ENCODE peak calls at places on chromosomes 4 and X, in four cellular contexts. D is naive thymus-derived CD4-positive, alpha-beta T cell; S is upper lobe of right lung; K is psoas muscle. T is an unnamed sample.

GRCh38 chr4:173057442-173057841 is 111.2 kb upstream of the GALNT7 start:
- DNase-seq in K (no peak), D (no peak), S (no peak), T (no peak)

GRCh38 chr4:813900-814299 is 12.0 kb downstream of the CPLX1 start:
- DNase-seq in K (no peak), D (no peak), S (peak; percentile 35), T (no peak)

GRCh38 chr4:135098061-135098460 is 896.5 kb upstream of the PABPC4L start:
- DNase-seq in D (no peak), S (no peak), K (no peak), T (no peak)

GRCh38 chrX:18810416-18810815 is 103.0 kb downstream of the PPEF1 start:
- DNase-seq in K (no peak), S (no peak), D (no peak), T (no peak)

GRCh38 chrX:103730746-103731508 is 20.2 kb downstream of the TMEM31 start:
- DNase-seq in S (no peak), D (no peak), K (no peak), T (no peak)

GRCh38 chr4:8662776-8663175 is 70.2 kb downstream of the CPZ start:
- DNase-seq in K (no peak), S (peak; percentile 46), D (no peak), T (no peak)

GRCh38 chrX:34638116-34638515 is 19.0 kb downstream of the TMEM47 start:
- DNase-seq in D (no peak), S (no peak), K (no peak), T (no peak)

GRCh38 chr4:2791518-2792395 is 1.1 kb upstream of the SH3BP2 start:
- DNase-seq in K (peak; percentile 61), D (no peak), S (no peak), T (no peak)

GRCh38 chr4:7075962-7076693 is 8.3 kb upstream of the GRPEL1 start:
- DNase-seq in K (no peak), D (no peak), S (no peak), T (no peak)

GRCh38 chrX:74246524-74246923 is 57.5 kb upstream of the ZCCHC13 start:
- DNase-seq in S (no peak), K (no peak), D (no peak), T (no peak)

GRCh38 chr4:169724251-169724650 is 33.5 kb downstream of the HPF1 start:
- DNase-seq in K (no peak), D (no peak), S (no peak), T (no peak)

GRCh38 chr4:84451546-84451945 is 47.5 kb downstream of the NKX6-1 start:
- DNase-seq in D (no peak), K (no peak), S (no peak), T (no peak)

GRCh38 chr4:16437836-16438235 is 211.6 kb upstream of the TAPT1 start:
- DNase-seq in K (no peak), D (no peak), S (no peak), T (no peak)

GRCh38 chr4:17701882-17702281 is 79.5 kb downstream of the FAM184B start:
- DNase-seq in K (no peak), D (no peak), S (no peak), T (no peak)

GRCh38 chr4:73729534-73730165 is 10.7 kb upstream of the CXCL8 start:
- DNase-seq in S (peak; percentile 63), K (peak; percentile 69), D (no peak), T (no peak)

GRCh38 chrX:57587062-57587461 is 4.7 kb upstream of the ZXDB start:
- DNase-seq in D (no peak), S (no peak), K (no peak), T (no peak)

DNA sequence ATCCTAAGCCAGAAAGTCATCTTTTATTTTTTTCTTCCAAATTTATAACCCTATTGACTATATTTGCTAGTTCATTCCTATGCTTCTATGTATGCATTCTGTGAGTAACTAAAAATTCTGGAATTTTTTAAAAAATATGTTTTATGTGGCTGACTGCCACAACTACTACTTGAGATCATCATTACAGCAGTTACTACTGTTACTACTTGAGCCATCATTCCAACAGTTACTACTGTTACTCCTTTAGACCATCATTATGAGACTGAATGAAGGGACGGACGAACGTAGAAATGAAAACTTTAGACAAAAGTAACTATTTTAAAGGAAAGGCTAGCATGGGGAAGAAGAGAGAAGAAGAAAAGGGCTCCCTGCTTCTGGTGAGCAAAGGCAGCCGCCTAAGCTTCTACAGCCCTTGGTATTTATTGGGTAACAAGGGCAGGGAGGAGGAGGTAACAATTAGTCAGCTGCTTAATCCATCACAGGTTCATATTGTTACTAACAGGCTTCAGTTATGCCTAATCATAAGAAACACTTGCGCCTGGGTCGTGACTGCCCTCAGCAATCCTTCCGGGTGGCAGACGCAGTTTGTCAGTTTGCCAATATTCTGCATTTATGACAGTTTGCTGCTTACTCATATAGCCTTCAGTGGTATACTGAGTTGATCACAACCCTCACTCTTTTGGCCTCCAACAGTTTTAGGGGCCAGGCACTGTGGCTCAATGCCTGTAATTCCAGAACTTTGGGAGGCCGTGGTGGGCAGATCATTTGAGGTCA is 80.5 kb downstream of the PDLIM5 start:
- DNase-seq in D (no peak), S (no peak), K (peak; percentile 61), T (peak; percentile 74)
- H3K27ac ChIP-seq in D (no peak overlapping the region), S (no peak overlapping the region), K (peak overlapping the region; percentile 84), T (peak overlapping the region; percentile 45)

GRCh38 chrX:11438380-11438723 is 145.1 kb downstream of the AMELX start:
- DNase-seq in K (no peak), D (no peak), S (no peak), T (no peak)
- H3K27ac ChIP-seq in K (no peak overlapping the region), D (no peak overlapping the region), S (no peak overlapping the region), T (no peak overlapping the region)

GRCh38 chr4:133124746-133125145 is 24.3 kb upstream of the PCDH10 start:
- DNase-seq in K (no peak), S (no peak), D (no peak), T (no peak)

GRCh38 chr4:133130171-133130570 is 18.9 kb upstream of the PCDH10 start:
- DNase-seq in K (no peak), D (no peak), S (no peak), T (no peak)

GRCh38 chr4:133131829-133132485 is 17.1 kb upstream of the PCDH10 start:
- DNase-seq in K (no peak), D (no peak), S (no peak), T (no peak)

GRCh38 chr4:133129237-133129636 is 19.9 kb upstream of the PCDH10 start:
- DNase-seq in K (no peak), D (no peak), S (no peak), T (no peak)
- H3K27ac ChIP-seq in K (no peak overlapping the region), D (no peak overlapping the region), S (no peak overlapping the region), T (no peak overlapping the region)

DNA sequence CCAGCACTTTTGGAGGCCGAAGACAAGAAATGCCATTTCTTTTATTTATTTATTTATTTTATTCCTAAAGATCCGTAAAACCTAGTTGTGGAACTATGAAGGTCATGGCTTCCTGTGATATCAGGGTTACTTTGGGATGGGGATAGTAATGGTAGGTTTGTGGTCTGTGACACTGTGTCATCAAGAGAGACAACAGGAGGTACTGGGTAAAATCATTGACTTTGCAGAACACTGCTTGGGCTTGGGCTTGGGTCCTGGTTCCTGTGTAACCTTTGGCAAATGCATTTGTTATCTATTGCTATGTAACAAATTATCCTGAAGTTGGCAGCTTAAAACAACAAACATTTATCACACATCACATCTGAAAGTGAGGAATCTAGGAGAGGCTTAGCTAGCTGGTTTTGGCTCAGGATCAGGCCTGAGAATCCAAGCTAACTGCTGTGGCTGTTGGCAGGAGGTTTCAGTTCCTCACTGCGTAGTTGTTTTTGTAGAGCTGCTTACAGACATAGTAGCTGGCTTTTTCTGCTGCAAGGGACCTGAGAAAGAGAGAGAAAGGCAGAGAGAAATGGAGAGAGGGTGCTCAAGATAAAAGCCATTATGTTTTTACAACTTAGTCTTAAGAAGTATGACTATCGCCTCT is 576.4 kb upstream of the SLIT2 start:
- DNase-seq in S (no peak), D (no peak), K (no peak), T (no peak)
- H3K27ac ChIP-seq in S (no peak overlapping the region), D (no peak overlapping the region), K (no peak overlapping the region), T (no peak overlapping the region)

DNA sequence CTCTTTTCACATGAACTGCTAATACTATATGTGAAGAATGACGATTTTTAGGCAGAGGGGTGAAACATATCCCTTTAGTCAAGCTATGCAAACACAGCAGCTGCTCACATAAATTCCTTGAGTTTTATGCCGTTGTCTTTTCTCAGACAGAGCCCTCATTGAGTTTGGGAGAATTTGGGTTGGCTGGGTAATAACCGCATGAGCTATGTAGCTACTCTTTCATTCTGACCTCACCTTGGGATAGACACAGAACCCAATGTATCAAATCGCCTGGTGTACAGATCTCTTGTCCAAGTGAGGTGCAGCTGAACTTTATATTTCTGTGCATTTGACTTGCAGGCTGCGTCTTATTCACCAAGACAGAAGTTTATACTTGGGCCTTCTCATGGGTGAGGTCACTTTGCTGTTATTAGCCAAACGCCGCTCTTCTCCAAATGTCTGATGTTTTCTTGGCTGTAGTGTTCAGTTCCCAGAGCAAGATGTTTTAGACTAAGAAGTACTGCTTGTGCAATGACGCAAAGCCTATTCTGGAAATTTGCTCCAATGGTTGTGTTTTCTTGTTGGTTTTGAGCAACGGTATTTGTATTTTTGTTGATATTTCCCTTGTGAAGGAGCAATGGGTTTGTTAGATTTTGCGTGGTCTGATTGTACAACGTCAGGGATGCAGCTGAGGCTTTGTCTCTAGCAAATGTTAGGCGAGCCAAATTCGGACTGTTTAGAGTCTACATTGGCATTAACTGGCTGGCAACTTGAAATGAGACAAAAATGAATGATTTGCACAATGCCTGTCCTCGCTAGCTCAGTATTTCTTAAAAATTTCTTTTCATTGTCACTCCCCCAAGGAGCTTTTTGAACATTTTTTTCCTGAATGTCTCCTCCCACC is 11.2 kb upstream of the SPARCL1 start:
- DNase-seq in K (no peak), D (no peak), S (no peak), T (no peak)
- H3K27ac ChIP-seq in K (no peak overlapping the region), D (no peak overlapping the region), S (peak overlapping the region; percentile 36), T (no peak overlapping the region)

DNA sequence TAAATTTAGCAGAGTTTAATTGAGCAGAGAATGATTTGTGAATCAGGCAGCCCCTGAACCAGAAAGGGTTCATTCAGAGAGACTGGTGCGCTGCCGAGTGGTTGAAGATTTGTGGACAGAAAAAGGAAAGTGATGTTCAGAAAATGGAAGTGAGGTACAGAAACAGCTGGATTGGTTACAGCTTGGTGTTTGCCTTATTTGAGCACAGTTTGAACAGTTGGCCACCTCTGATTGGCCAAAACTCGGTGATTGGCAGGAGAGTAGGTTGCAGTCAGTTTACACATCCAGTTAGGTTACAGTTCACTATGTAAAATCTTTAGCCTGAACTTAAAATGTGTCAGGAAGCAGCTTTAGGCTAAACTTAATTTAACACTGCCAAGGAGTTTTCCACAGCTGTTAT is 14.9 kb downstream of the MID1IP1 start:
- DNase-seq in S (no peak), K (no peak), D (peak; percentile 43), T (no peak)
- H3K27ac ChIP-seq in S (peak overlapping the region; percentile 30), K (peak overlapping the region; percentile 21), D (peak overlapping the region; percentile 56), T (peak overlapping the region; percentile 45)

GRCh38 chr4:98686046-98686385 is 27.6 kb upstream of the TSPAN5 start:
- DNase-seq in D (no peak), S (no peak), K (no peak), T (no peak)

GRCh38 chr4:98679738-98680137 is 21.3 kb upstream of the TSPAN5 start:
- DNase-seq in K (no peak), S (no peak), D (no peak), T (no peak)

GRCh38 chr4:98680806-98681205 is 22.4 kb upstream of the TSPAN5 start:
- DNase-seq in S (no peak), K (no peak), D (no peak), T (no peak)

GRCh38 chr4:98685225-98686045 is 27.0 kb upstream of the TSPAN5 start:
- DNase-seq in D (peak; percentile 53), S (no peak), K (no peak), T (no peak)

DNA sequence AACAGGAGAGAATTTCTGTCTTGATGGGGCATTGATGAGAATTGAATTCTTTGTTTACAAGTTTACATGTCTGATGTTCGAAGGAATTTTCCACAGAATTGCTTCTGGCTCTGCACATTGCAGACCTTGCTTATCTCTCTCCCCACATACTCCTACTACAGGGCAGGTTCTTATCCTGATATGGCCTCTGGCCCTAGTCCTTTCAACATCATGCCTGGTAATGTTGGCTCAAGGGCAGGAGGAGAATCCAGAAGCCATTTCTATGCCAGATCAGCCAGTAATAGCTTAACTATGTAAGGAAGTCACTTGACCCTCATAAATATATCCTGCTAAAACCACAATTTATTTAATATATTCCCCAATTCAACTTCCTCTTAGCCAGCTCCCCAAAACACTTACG is 24.3 kb upstream of the TSPAN5 start:
- DNase-seq in K (no peak), S (no peak), D (no peak), T (no peak)
- H3K27ac ChIP-seq in K (no peak overlapping the region), S (no peak overlapping the region), D (no peak overlapping the region), T (no peak overlapping the region)